ENCODE peak calls at places on chromosomes 16 and 17, in six cellular contexts. G, T, P, I, W and A are unnamed samples.

GRCh38 chr17:5419959-5420653 is at the start of gene RPAIN:
- DNase-seq in T (peak), W (no peak), P (peak), I (no peak), G (peak), A (peak)

GRCh38 chr17:55437165-55437605 is 15.6 kb upstream of the MMD start:
- DNase-seq in I (no peak), W (no peak), T (no peak), G (no peak), P (no peak), A (no peak)

GRCh38 chr17:57396515-57396921 is 140.2 kb downstream of the MSI2 start:
- DNase-seq in W (no peak), G (no peak), T (peak), I (no peak), P (no peak), A (no peak)

GRCh38 chr17:20202141-20202574 is 193.0 kb downstream of the SPECC1 start:
- DNase-seq in W (no peak), T (no peak), G (no peak), I (no peak), P (no peak), A (no peak)

GRCh38 chr16:81278526-81278925 is 36.2 kb upstream of the GAN start:
- DNase-seq in T (no peak), P (no peak), I (no peak), W (no peak), G (no peak), A (no peak)

GRCh38 chr16:68658258-68658973 is 13.3 kb downstream of the CDH3 start:
- DNase-seq in G (no peak), T (no peak), W (peak), P (no peak), I (peak), A (no peak)

GRCh38 chr17:30299000-30299399 is 7.3 kb upstream of the BLMH start:
- DNase-seq in I (peak), W (no peak), T (no peak), P (no peak), G (no peak), A (no peak)

GRCh38 chr16:69323428-69323827 is 7.0 kb downstream of the PDF start:
- DNase-seq in T (no peak), I (no peak), P (no peak), G (no peak), W (no peak), A (no peak)

GRCh38 chr17:50866261-50866949 is at the start of gene TOB1:
- DNase-seq in G (peak), W (peak), T (peak), I (peak), P (peak), A (peak)

GRCh38 chr16:77408607-77409006 is 26.2 kb downstream of the ADAMTS18 start:
- DNase-seq in W (no peak), G (no peak), T (no peak), I (no peak), P (no peak), A (no peak)

GRCh38 chr17:16129441-16129840 is 85.9 kb downstream of the NCOR1 start:
- DNase-seq in W (no peak), T (no peak), P (no peak), I (no peak), G (no peak), A (no peak)

GRCh38 chr16:66673691-66674090 is 22.9 kb downstream of the CMTM4 start:
- DNase-seq in P (no peak), W (no peak), G (no peak), I (no peak), T (no peak), A (no peak)

GRCh38 chr16:19309178-19309577 is 23.6 kb downstream of the CLEC19A start:
- DNase-seq in G (no peak), T (no peak), W (no peak), P (no peak), I (no peak), A (no peak)

GRCh38 chr17:41511130-41511529 is 5.7 kb upstream of the KRT13 start:
- DNase-seq in W (no peak), P (no peak), I (no peak), T (no peak), G (no peak), A (no peak)

GRCh38 chr17:38702900-38703741 is 2.0 kb upstream of the MLLT6 start:
- DNase-seq in T (no peak), P (no peak), G (no peak), I (no peak), W (no peak), A (no peak)

GRCh38 chr16:48413291-48413690 is 28.1 kb upstream of the SIAH1 start:
- DNase-seq in T (no peak), G (no peak), I (no peak), W (no peak), P (no peak), A (no peak)

GRCh38 chr17:74499992-74500391 is 31.3 kb downstream of the CD300LB start:
- DNase-seq in P (no peak), W (no peak), T (no peak), I (no peak), G (no peak), A (no peak)

GRCh38 chr17:9285602-9286001 is 264.3 kb downstream of the NTN1 start:
- DNase-seq in I (no peak), W (no peak), G (no peak), T (no peak), P (no peak), A (no peak)

GRCh38 chr16:57299009-57299718 is 14.7 kb upstream of the PLLP start:
- DNase-seq in W (no peak), T (peak), G (no peak), I (no peak), P (peak), A (peak)

GRCh38 chr17:50169121-50169764 is 3.4 kb downstream of the SGCA start:
- DNase-seq in G (peak), T (peak), W (peak), I (peak), P (no peak), A (peak)

GRCh38 chr17:81884520-81884919 is 6.9 kb downstream of the ALYREF start:
- DNase-seq in P (no peak), T (no peak), I (no peak), W (no peak), G (no peak), A (no peak)